ENCODE peak calls at places on chromosome X, in four cellular contexts. Q is small intestine, C is neuronal stem cell, B is adrenal gland. F is an unnamed sample. For H3K36me3 and H3K9me3, the result is how much of the 10 kb centered on the place peaks cover.

GRCh38 chrX:133938530-133938929 is 46.9 kb downstream of the GPC3 start:
- DNase-seq in Q (no peak), C (no peak), B (no peak), F (no peak)

GRCh38 chrX:23554304-23554703 is 113.0 kb upstream of the PRDX4 start:
- DNase-seq in Q (peak), C (peak), B (no peak), F (no peak)

GRCh38 chrX:24790166-24790565 is 96.4 kb downstream of the POLA1 start:
- DNase-seq in Q (no peak), C (no peak), B (no peak), F (no peak)

GRCh38 chrX:30875957-30876356 is 13.1 kb downstream of the TAB3 start:
- DNase-seq in Q (no peak), C (no peak), B (no peak), F (peak)

GRCh38 chrX:118116308-118117068 is at the start of gene KLHL13:
- DNase-seq in Q (peak), C (peak), B (peak), F (peak)

GRCh38 chrX:52363247-52363883 is 5.5 kb upstream of the XAGE2 start:
- DNase-seq in Q (peak), C (no peak), B (no peak), F (no peak)

GRCh38 chrX:21975827-21976226 is 35.3 kb downstream of the SMS start:
- DNase-seq in Q (no peak), C (no peak), B (no peak), F (no peak)

GRCh38 chrX:15745179-15745578 is 7.1 kb downstream of the CA5B start:
- DNase-seq in Q (no peak), C (no peak), B (no peak), F (no peak)

GRCh38 chrX:69124108-69124507 is 41.1 kb downstream of the PJA1 start:
- DNase-seq in Q (no peak), C (no peak), B (no peak), F (no peak)

GRCh38 chrX:139141370-139141769 is 389.2 kb upstream of the F9 start:
- DNase-seq in Q (no peak), C (no peak), B (no peak), F (no peak)

GRCh38 chrX:108068121-108068520 is 23.2 kb downstream of the PSMD10 start:
- DNase-seq in Q (no peak), C (no peak), B (no peak), F (no peak)

GRCh38 chrX:13716905-13717304 is 17.5 kb downstream of the TRAPPC2 start:
- DNase-seq in Q (no peak), C (no peak), B (no peak), F (no peak)
- H3K36me3 ChIP-seq in Q (under half), C (half or more), B (under half), F (under half)

GRCh38 chrX:115679460-115679859 is 118.5 kb downstream of the PLS3 start:
- DNase-seq in Q (no peak), C (no peak), B (no peak), F (no peak)
- H3K4me3 ChIP-seq in Q (no peak), C (no peak), B (no peak), F (no peak)

DNA sequence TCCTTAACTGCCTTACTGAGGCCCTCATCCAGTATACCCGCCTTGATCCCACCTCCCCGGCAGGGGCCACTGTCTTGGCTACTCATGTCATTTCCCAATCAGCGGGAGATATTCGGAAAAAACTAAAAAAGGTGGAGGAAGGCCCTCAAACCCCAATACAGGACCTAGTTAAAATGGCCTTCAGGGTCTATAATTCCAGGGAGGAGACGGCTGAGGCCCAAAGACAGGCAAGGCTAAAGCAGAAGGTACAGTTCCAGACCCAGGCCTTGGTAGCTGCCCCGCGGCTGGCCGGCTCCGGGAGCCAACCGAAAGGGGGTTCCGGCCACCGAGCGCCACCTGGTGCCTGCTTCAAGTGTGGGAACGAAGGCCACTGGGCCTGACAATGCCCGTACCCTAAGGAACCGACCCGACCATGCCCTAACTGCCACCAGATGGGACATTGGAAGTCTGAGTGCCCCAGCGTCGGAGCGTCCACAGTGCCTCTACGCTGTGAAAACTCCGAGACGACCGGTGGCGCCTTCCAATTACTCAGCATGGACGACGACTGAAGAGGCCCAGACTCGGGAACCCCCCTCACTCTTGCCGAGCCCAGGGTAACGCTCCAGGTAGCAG is 959.6 kb downstream of the RPA4 start:
- DNase-seq in Q (no peak), C (no peak), B (no peak), F (no peak)
- H3K9me3 ChIP-seq in Q (under half), C (under half), B (under half), F (under half)

DNA sequence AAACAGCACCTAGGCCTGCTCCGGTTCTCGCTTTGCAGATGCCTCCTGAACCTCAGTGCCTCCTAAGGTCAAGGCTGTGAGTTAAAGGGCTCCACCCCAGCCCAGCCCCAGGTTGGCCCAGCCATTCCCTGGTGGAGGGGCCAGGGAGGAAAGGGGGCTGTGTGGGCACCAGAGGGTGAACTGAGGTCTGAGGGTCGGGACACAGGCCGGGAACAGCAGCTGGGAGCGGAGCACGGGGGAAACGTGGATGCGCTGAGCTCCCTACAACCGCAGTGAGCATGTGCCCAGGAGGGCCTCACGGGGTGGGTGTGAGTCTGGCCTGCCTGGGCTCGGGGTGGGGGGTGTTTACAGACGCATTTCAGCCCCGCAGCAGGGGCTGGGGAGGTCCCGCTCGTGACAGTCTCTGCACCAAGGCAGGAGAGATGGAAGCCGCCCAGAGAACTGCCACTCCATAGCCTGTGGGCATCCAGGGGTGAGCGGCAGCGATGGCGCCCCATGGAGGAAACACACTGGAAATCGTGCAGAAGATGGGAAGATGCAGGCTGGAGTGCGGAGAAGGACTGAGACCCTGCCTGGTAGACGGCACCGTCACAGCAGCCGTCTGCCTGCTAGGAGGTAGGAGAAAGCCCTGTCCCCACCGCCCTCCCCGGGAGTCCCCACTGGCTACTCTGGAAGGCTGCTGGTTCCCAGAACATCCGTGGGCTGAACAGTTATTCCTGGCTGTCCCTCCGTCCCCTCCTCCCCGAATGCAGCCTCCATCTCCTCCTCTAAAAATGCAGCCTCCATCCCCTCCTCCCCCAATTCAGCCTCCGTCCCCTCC is 9.9 kb upstream of the SLC25A6 start:
- DNase-seq in Q (no peak), C (no peak), B (peak), F (no peak)
- H3K36me3 ChIP-seq in Q (under half), C (half or more), B (under half), F (half or more)

GRCh38 chrX:2583194-2584162 is 82.7 kb upstream of the DHRSX start:
- DNase-seq in Q (no peak), C (no peak), B (no peak), F (no peak)
- H3K4me3 ChIP-seq in Q (no peak), C (peak), B (no peak), F (no peak)

DNA sequence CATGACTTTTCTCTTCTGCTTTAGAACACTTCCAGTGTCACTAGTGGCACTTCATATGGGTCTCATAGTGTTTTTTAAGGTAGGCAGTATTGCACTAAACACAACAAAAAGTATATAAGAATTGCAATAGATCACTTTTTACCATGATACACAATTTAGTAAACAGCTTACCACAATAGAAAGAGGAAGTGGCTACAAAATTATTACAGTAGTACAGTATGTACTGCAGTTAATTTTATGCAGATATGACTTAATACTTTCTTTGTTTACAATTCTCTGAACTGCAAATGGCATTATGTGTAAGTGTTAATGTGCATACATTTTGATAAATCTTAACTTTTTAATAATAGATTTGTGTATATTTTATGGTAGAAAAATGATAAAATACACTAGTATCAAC is 157.3 kb downstream of the RRAGB start:
- DNase-seq in Q (no peak), C (no peak), B (no peak), F (no peak)
- H3K9me3 ChIP-seq in Q (under half), C (under half), B (under half), F (under half)

F was measured in MG63.